ENCODE peak calls at places on chromosome 7, in five cellular contexts. K is IMR-90, W is H9, G is neuronal stem cell, J is mesenchymal stem cell. B is an unnamed sample.
A peak's percentile ranks its signal among the peaks of the same experiment; 100 is the strongest.

GRCh38 chr7:151883872-151884271 is 7.0 kb upstream of the PRKAG2 start:
- DNase-seq in K (no peak), W (no peak), G (no peak), J (no peak), B (no peak)

GRCh38 chr7:105760549-105761447 is 115.6 kb downstream of the ATXN7L1 start:
- DNase-seq in K (peak; percentile 47), W (no peak), G (no peak), J (peak; percentile 54), B (no peak)

GRCh38 chr7:77887567-77887966 is 89.0 kb downstream of the PHTF2 start:
- DNase-seq in K (peak; percentile 87), W (no peak), G (no peak), J (peak; percentile 89), B (no peak)

GRCh38 chr7:158394936-158395335 is 192.7 kb downstream of the PTPRN2 start:
- DNase-seq in K (no peak), W (peak; percentile 82), G (peak; percentile 56), J (no peak), B (peak; percentile 42)

GRCh38 chr7:132592947-132593335 is 16.7 kb upstream of the PLXNA4 start:
- DNase-seq in K (no peak), W (peak; percentile 7), G (no peak), J (no peak), B (peak; percentile 79)

GRCh38 chr7:1447551-1448244 is 11.6 kb downstream of the MICALL2 start:
- DNase-seq in K (peak; percentile 50), W (no peak), G (no peak), J (no peak), B (no peak)

GRCh38 chr7:151773795-151774194 is 103.1 kb downstream of the PRKAG2 start:
- DNase-seq in K (no peak), W (no peak), G (no peak), J (no peak), B (no peak)

GRCh38 chr7:132932321-132933075 is 149.4 kb downstream of the CHCHD3 start:
- DNase-seq in K (peak; percentile 2), W (peak; percentile 46), G (peak; percentile 60), J (no peak), B (peak; percentile 24)

GRCh38 chr7:151232272-151233110 is at the start of gene CHPF2:
- DNase-seq in K (peak; percentile 84), W (peak; percentile 88), G (peak; percentile 77), J (peak; percentile 88), B (peak; percentile 84)

GRCh38 chr7:35908305-35909223 is 107.7 kb downstream of the SEPTIN7 start:
- DNase-seq in K (no peak), W (no peak), G (no peak), J (no peak), B (no peak)

GRCh38 chr7:133646493-133647154 is 393.7 kb downstream of the EXOC4 start:
- DNase-seq in K (no peak), W (no peak), G (no peak), J (no peak), B (no peak)

GRCh38 chr7:121480058-121480457 is 84.0 kb upstream of the FAM3C start:
- DNase-seq in K (no peak), W (no peak), G (peak; percentile 30), J (no peak), B (peak; percentile 57)

GRCh38 chr7:82404094-82404493 is 39.5 kb downstream of the CACNA2D1 start:
- DNase-seq in K (no peak), W (no peak), G (no peak), J (no peak), B (no peak)

GRCh38 chr7:45982912-45983719 is 62.0 kb upstream of the IGFBP3 start:
- DNase-seq in K (no peak), W (no peak), G (no peak), J (no peak), B (no peak)

GRCh38 chr7:134552105-134552504 is 3.2 kb downstream of the AKR1B15 start:
- DNase-seq in K (peak; percentile 20), W (peak; percentile 51), G (no peak), J (no peak), B (peak; percentile 55)

GRCh38 chr7:112757337-112757736 is 32.9 kb downstream of the TMEM168 start:
- DNase-seq in K (no peak), W (no peak), G (no peak), J (no peak), B (no peak)

GRCh38 chr7:142228681-142229080 is 29.2 kb downstream of the PRSS58 start:
- DNase-seq in K (no peak), W (no peak), G (no peak), J (no peak), B (peak; percentile 59)

GRCh38 chr7:132065973-132066611 is 509.7 kb upstream of the PODXL start:
- DNase-seq in K (no peak), W (no peak), G (no peak), J (no peak), B (no peak)

GRCh38 chr7:31748084-31748483 is 61.1 kb downstream of the PPP1R17 start:
- DNase-seq in K (no peak), W (no peak), G (no peak), J (no peak), B (no peak)

GRCh38 chr7:27920281-27920946 is 180.5 kb downstream of the TAX1BP1 start:
- DNase-seq in K (no peak), W (no peak), G (no peak), J (no peak), B (no peak)

GRCh38 chr7:24560772-24561171 is 12.5 kb upstream of the PALS2 start:
- DNase-seq in K (no peak), W (no peak), G (no peak), J (no peak), B (no peak)

GRCh38 chr7:96962221-96962620 is 43.1 kb upstream of the DLX6 start:
- DNase-seq in K (no peak), W (no peak), G (no peak), J (no peak), B (no peak)

GRCh38 chr7:148079681-148080080 is 510.9 kb upstream of the C7orf33 start:
- DNase-seq in K (no peak), W (no peak), G (no peak), J (no peak), B (no peak)

GRCh38 chr7:15199482-15199881 is 296.9 kb upstream of the DGKB start:
- DNase-seq in K (peak; percentile 1), W (no peak), G (no peak), J (peak; percentile 17), B (peak; percentile 15)

GRCh38 chr7:157380416-157380815 is 43.6 kb downstream of the DNAJB6 start:
- DNase-seq in K (no peak), W (no peak), G (no peak), J (no peak), B (no peak)

GRCh38 chr7:37916673-37917660 is at the start of gene SFRP4:
- DNase-seq in K (peak; percentile 1), W (peak; percentile 67), G (peak; percentile 56), J (peak; percentile 63), B (peak; percentile 82)

GRCh38 chr7:7861211-7861633 is 107.4 kb upstream of the GLCCI1 start:
- DNase-seq in K (peak; percentile 87), W (no peak), G (no peak), J (peak; percentile 52), B (no peak)

GRCh38 chr7:151442776-151443496 is 3.0 kb upstream of the CRYGN start:
- DNase-seq in K (no peak), W (no peak), G (no peak), J (no peak), B (no peak)

GRCh38 chr7:132309102-132309805 is 267.0 kb downstream of the PLXNA4 start:
- DNase-seq in K (no peak), W (no peak), G (no peak), J (no peak), B (no peak)

GRCh38 chr7:79459381-79459780 is 5.9 kb upstream of the MAGI2 start:
- DNase-seq in K (peak; percentile 46), W (no peak), G (no peak), J (peak; percentile 33), B (no peak)
- H2BK5ac ChIP-seq in K (peak overlapping the region; percentile 40), W (no peak overlapping the region), G (no peak overlapping the region), J (no peak overlapping the region), B (no peak overlapping the region)

DNA sequence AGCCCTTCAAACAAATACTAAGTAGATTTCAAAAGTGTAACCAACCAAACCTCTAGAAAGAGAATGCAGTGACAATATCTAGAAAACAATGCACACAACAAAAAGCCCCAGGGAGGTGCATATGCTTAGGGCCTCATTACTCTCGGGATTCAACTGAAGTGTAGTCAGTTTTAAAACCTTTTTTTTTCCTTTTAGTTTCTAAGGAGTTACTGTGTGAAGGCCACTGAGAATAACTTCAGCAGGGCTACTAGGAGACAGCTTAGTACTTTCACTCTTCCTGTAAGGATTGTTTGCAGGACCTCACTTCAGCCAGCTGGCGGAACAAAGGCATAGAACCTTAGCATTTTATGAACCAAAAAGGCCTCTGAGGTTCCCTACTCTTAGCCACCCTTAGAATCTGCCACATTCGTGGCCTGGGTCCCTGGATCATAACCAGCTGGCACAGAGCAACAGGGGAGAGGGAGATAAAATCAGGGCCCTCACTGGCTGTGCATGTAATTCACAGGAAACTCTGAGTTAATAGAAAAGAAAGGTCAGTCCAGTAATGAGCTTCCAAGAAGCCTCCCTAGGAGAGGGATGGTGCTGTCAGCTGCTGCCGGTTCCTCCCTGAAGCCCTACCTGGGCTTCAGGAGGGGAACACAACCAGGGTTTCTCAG is 3.6 kb downstream of the VOPP1 start:
- DNase-seq in K (peak; percentile 31), W (peak; percentile 17), G (no peak), J (peak; percentile 33), B (no peak)
- H2AK5ac ChIP-seq in K (no peak overlapping the region), W (no peak overlapping the region), G (no peak overlapping the region), J (peak overlapping the region; percentile 79), B (no peak overlapping the region)

GRCh38 chr7:25638042-25638441 is 409.8 kb upstream of the NPVF start:
- DNase-seq in K (no peak), W (no peak), G (no peak), J (peak; percentile 66), B (no peak)

GRCh38 chr7:25633420-25633819 is 405.1 kb upstream of the NPVF start:
- DNase-seq in K (no peak), W (no peak), G (no peak), J (no peak), B (no peak)

GRCh38 chr7:25636871-25637283 is 408.6 kb upstream of the NPVF start:
- DNase-seq in K (no peak), W (no peak), G (no peak), J (no peak), B (no peak)

GRCh38 chr7:25638590-25638989 is 410.3 kb upstream of the NPVF start:
- DNase-seq in K (no peak), W (no peak), G (no peak), J (no peak), B (peak; percentile 54)

DNA sequence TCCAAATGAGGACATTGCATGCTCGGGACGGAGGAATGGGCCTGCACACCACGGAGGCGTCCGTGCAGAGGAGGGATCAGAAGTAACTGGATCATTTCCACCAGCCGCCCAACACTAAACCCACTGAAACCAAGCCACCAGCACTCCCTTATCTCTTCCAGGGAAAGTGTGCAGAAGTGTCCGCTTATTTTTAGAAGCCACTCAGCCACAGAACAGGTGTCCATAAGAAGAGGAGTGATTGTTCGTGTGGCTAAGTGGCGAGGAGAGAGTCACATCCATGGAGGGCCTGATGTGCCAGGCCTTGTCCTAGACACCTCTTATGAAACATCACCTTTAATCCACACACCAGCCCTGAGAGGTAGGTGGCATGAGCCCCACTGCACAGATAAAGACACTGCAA is 407.9 kb upstream of the NPVF start:
- DNase-seq in K (no peak), W (no peak), G (no peak), J (no peak), B (no peak)
- H2BK5ac ChIP-seq in K (no peak overlapping the region), W (no peak overlapping the region), G (no peak overlapping the region), J (no peak overlapping the region), B (no peak overlapping the region)

DNA sequence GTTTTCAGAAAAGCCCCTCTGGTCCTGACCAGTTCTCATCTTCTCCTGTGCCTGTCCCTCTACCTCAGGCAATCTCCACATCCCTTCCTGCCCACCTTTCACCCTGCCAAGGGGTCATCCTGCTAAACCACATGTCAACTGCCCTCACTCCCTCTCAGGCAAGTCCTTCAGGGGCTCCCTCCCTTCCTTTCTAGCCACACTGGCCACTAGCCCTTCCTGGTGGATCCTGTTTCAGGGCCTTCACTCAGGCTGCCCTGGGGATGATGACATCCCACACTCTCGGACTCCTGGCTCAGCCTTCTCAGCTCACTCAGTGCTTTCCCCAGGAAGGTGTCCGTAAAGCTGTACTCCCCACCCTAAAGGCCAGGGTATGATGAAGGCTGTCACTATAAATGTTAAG is 13.4 kb downstream of the STEAP1B start:
- DNase-seq in K (no peak), W (no peak), G (no peak), J (no peak), B (no peak)
- H2AK5ac ChIP-seq in K (no peak overlapping the region), W (no peak overlapping the region), G (no peak overlapping the region), J (no peak overlapping the region), B (no peak overlapping the region)